ENCODE peak calls at places on chromosomes 1 and 21, in eight cellular contexts. D is kidney epithelial cell; V is H9; U is omental fat pad; S is CD4-positive, alpha-beta T cell; T is GM10248; R is mammary epithelial cell; C is endothelial cell. Y is an unnamed sample.

GRCh38 chr21:44911384-44912157 is 9.1 kb downstream of the ITGB2 start:
- DNase-seq in D (no peak), V (no peak), U (peak), S (peak), T (no peak), R (peak), C (no peak), Y (peak)

GRCh38 chr1:208158640-208159541 is 85.3 kb downstream of the PLXNA2 start:
- DNase-seq in D (no peak), V (peak), U (no peak), S (no peak), T (peak), R (no peak), C (peak), Y (no peak)

GRCh38 chr1:238340989-238341388 is 450.3 kb upstream of the ZP4 start:
- DNase-seq in D (no peak), V (no peak), U (no peak), S (no peak), T (no peak), R (no peak), C (no peak), Y (no peak)

GRCh38 chr1:246297314-246298273 is 209.5 kb downstream of the SMYD3 start:
- DNase-seq in D (no peak), V (no peak), U (no peak), S (no peak), T (no peak), R (peak), C (no peak), Y (no peak)

GRCh38 chr21:35226960-35227741 is 178.0 kb upstream of the RUNX1 start:
- DNase-seq in D (no peak), V (no peak), U (no peak), S (peak), T (no peak), R (no peak), C (no peak), Y (no peak)

GRCh38 chr1:32539584-32540571 is 651 bp downstream of the ZBTB8A start:
- DNase-seq in D (no peak), V (peak), U (no peak), S (no peak), T (peak), R (peak), C (peak), Y (peak)

GRCh38 chr1:192786617-192787016 is 22.2 kb upstream of the RGS2 start:
- DNase-seq in D (no peak), V (no peak), U (no peak), S (no peak), T (no peak), R (no peak), C (no peak), Y (no peak)

GRCh38 chr1:29383972-29384371 is 147.7 kb downstream of the PTPRU start:
- DNase-seq in D (no peak), V (no peak), U (no peak), S (no peak), T (no peak), R (peak), C (no peak), Y (no peak)

GRCh38 chr1:52404116-52404974 is at the start of the genes ORC1 and PRPF38A:
- DNase-seq in D (peak), V (peak), U (peak), S (peak), T (peak), R (peak), C (peak), Y (peak)

GRCh38 chr1:194174528-194174927 is 988.1 kb upstream of the B3GALT2 start:
- DNase-seq in D (no peak), V (no peak), U (no peak), S (no peak), T (no peak), R (no peak), C (no peak), Y (no peak)

GRCh38 chr1:33601751-33602150 is 129.3 kb downstream of the ZSCAN20 start:
- DNase-seq in D (no peak), V (no peak), U (no peak), S (no peak), T (no peak), R (no peak), C (no peak), Y (no peak)

GRCh38 chr1:219965950-219966349 is 37.6 kb upstream of the SLC30A10 start:
- DNase-seq in D (no peak), V (no peak), U (no peak), S (no peak), T (no peak), R (no peak), C (no peak), Y (no peak)

GRCh38 chr1:182674346-182675246 is 9.8 kb downstream of the RGS8 start:
- DNase-seq in D (no peak), V (no peak), U (no peak), S (no peak), T (no peak), R (no peak), C (no peak), Y (peak)

GRCh38 chr1:234980657-234981396 is 147.8 kb downstream of the TOMM20 start:
- DNase-seq in D (no peak), V (no peak), U (peak), S (peak), T (peak), R (peak), C (no peak), Y (peak)

GRCh38 chr1:38735651-38736161 is 123.9 kb downstream of the RRAGC start:
- DNase-seq in D (no peak), V (no peak), U (no peak), S (no peak), T (no peak), R (peak), C (no peak), Y (no peak)

GRCh38 chr1:202697038-202697437 is 13.2 kb downstream of the SYT2 start:
- DNase-seq in D (no peak), V (no peak), U (no peak), S (no peak), T (no peak), R (no peak), C (no peak), Y (no peak)

GRCh38 chr1:179059185-179059483 is 22.7 kb upstream of the TOR3A start:
- DNase-seq in D (no peak), V (no peak), U (no peak), S (no peak), T (no peak), R (no peak), C (no peak), Y (no peak)

GRCh38 chr1:109239580-109240068 is 9.7 kb upstream of the CELSR2 start:
- DNase-seq in D (no peak), V (peak), U (no peak), S (no peak), T (peak), R (peak), C (peak), Y (peak)

GRCh38 chr1:182279724-182280506 is 111.7 kb downstream of the GLUL start:
- DNase-seq in D (no peak), V (peak), U (no peak), S (no peak), T (no peak), R (no peak), C (peak), Y (peak)

GRCh38 chr1:118923319-118923718 is 64.8 kb downstream of the TBX15 start:
- DNase-seq in D (no peak), V (no peak), U (no peak), S (no peak), T (no peak), R (no peak), C (no peak), Y (no peak)

GRCh38 chr1:203320546-203321272 is 15.4 kb downstream of the BTG2 start:
- DNase-seq in D (no peak), V (peak), U (no peak), S (peak), T (peak), R (peak), C (peak), Y (no peak)

GRCh38 chr1:63322944-63323865 is 838 bp downstream of the FOXD3 start:
- DNase-seq in D (no peak), V (peak), U (no peak), S (peak), T (no peak), R (peak), C (peak), Y (no peak)

GRCh38 chr1:19799877-19800804 is at the start of gene TMCO4:
- DNase-seq in D (peak), V (no peak), U (no peak), S (peak), T (peak), R (peak), C (peak), Y (peak)

GRCh38 chr1:43282220-43283195 is 2.9 kb downstream of the C1orf210 start:
- DNase-seq in D (no peak), V (no peak), U (no peak), S (no peak), T (no peak), R (no peak), C (no peak), Y (no peak)

GRCh38 chr1:115262886-115263285 is 75.2 kb downstream of the NGF start:
- DNase-seq in D (no peak), V (no peak), U (no peak), S (no peak), T (no peak), R (no peak), C (no peak), Y (no peak)

GRCh38 chr1:93447481-93448291 is at the start of gene FNBP1L:
- DNase-seq in D (no peak), V (peak), U (peak), S (peak), T (peak), R (peak), C (peak), Y (peak)

GRCh38 chr1:151157067-151157531 is 650 bp downstream of the TNFAIP8L2 start:
- DNase-seq in D (no peak), V (no peak), U (no peak), S (peak), T (peak), R (no peak), C (no peak), Y (no peak)

GRCh38 chr1:119773711-119774241 is 5.1 kb upstream of the HMGCS2 start:
- DNase-seq in D (no peak), V (no peak), U (no peak), S (no peak), T (no peak), R (no peak), C (no peak), Y (no peak)

GRCh38 chr21:45905196-45905595 is 76.4 kb upstream of the COL6A1 start:
- DNase-seq in D (no peak), V (no peak), U (no peak), S (no peak), T (no peak), R (no peak), C (no peak), Y (no peak)

DNA sequence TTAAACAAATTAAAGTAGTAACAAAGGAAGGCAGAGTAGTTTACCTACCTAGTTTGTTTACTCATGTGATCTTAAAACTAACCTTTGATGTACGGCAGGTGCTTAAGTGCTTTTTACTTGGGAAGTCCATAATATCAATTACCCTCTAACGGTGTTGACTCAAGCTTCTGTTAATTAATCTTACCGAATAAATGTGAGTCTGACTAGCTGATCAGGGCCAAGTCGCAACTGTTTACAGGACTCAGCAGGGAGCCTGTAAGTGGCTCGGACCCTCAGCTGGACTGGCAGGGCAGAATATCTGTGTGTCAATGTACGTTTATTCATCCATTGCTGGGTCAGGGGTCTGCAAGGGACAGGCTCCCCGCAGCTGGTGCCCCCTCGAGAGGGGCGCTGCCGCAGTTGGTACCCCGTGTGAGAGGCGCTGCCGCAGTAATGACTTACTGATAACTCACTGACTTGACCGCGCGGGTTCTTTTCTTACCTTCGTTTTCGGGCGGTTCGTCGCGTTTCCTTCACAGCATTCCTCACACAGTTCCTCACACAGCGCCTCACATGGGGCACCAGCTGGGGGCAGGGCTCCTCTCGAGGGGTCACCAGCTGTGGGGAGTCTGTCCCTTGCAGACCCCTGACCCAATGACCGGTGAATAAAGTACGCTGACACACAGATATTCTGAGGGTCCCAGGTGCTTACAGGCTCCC is 2.9 kb downstream of the FMO1 start:
- DNase-seq in D (no peak), V (peak), U (no peak), S (no peak), T (no peak), R (peak), C (peak), Y (no peak)
- TF ChIP-seq CTCF in D (no peak), V (no peak), U (no peak), S (no peak), T (no peak), R (no peak), C (no peak), Y (no peak)

DNA sequence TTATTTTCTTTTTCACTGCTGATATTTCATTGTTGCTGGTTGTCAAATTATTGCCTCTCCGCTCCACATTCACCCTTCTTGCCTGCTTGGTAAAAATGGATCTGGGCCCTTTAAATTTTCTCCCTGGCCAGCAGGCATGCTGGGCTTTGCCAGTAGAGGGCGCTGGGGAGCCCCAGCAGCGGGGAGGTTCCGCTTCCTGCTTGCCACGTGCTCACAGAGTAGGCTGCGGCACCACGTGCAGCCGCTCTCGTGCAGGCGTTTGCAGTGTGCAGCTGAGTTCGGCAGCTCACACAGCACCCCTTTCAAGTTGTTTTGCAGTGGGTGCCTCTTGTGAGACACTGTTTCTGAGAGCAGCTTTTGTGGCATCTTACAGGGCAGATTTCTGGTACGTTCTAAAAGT is at the start of gene ACTL8:
- DNase-seq in D (no peak), V (no peak), U (no peak), S (no peak), T (no peak), R (no peak), C (peak), Y (no peak)
- TF ChIP-seq CTCF in D (peak), V (peak), U (no peak), S (no peak), T (no peak), R (no peak), C (peak), Y (no peak)

GRCh38 chr1:162038624-162039023 is 15.0 kb upstream of the OLFML2B start:
- DNase-seq in D (no peak), V (no peak), U (no peak), S (no peak), T (no peak), R (no peak), C (no peak), Y (no peak)

GRCh38 chr1:162036156-162036555 is 12.5 kb upstream of the OLFML2B start:
- DNase-seq in D (no peak), V (no peak), U (no peak), S (no peak), T (no peak), R (no peak), C (no peak), Y (no peak)

GRCh38 chr1:162035241-162035640 is 11.6 kb upstream of the OLFML2B start:
- DNase-seq in D (no peak), V (no peak), U (no peak), S (no peak), T (no peak), R (peak), C (no peak), Y (no peak)

GRCh38 chr1:162042361-162042760 is 18.7 kb upstream of the OLFML2B start:
- DNase-seq in D (no peak), V (no peak), U (no peak), S (no peak), T (no peak), R (no peak), C (no peak), Y (no peak)

GRCh38 chr1:162040657-162041056 is 17.0 kb upstream of the OLFML2B start:
- DNase-seq in D (no peak), V (no peak), U (no peak), S (no peak), T (no peak), R (peak), C (no peak), Y (no peak)
- TF ChIP-seq CTCF in D (peak), V (peak), U (no peak), S (no peak), T (peak), R (peak), C (no peak), Y (no peak)

GRCh38 chr1:27418326-27418761 is 25.9 kb downstream of the GPR3 start:
- DNase-seq in D (peak), V (no peak), U (no peak), S (no peak), T (peak), R (peak), C (no peak), Y (peak)

GRCh38 chr1:27413004-27413403 is 20.6 kb downstream of the GPR3 start:
- DNase-seq in D (no peak), V (no peak), U (no peak), S (no peak), T (no peak), R (peak), C (no peak), Y (no peak)

GRCh38 chr1:27412502-27412901 is 20.1 kb downstream of the GPR3 start:
- DNase-seq in D (no peak), V (no peak), U (no peak), S (no peak), T (no peak), R (no peak), C (no peak), Y (no peak)

GRCh38 chr1:27418786-27419185 is 26.4 kb downstream of the GPR3 start:
- DNase-seq in D (no peak), V (no peak), U (no peak), S (no peak), T (no peak), R (no peak), C (no peak), Y (no peak)

GRCh38 chr1:27416387-27417111 is 24.1 kb downstream of the GPR3 start:
- DNase-seq in D (no peak), V (peak), U (no peak), S (peak), T (no peak), R (peak), C (peak), Y (no peak)
- TF ChIP-seq CTCF in D (peak), V (peak), U (peak), S (peak), T (peak), R (peak), C (peak), Y (no peak)

Y was measured in ovary.